ENCODE peak calls at places on chromosomes 6 and 20, in eight cellular contexts. One of them, this sample, is unnamed.

GRCh38 chr6:24951831-24952299 is 16.1 kb upstream of the RIPOR2 start:
- DNase-seq in stromal cell of bone marrow: no peak
- DNase-seq in HFF-Myc: no peak
- DNase-seq in CD4-positive, alpha-beta memory T cell: peak
- DNase-seq in CD8-positive, alpha-beta T cell: peak
- DNase-seq in hepatic stellate cell: no peak
- DNase-seq in MCF 10A: no peak
- DNase-seq in stimulated activated CD8-positive, alpha-beta memory T cell treated with anti-CD3 and anti-CD28 coated beads, Interleukin-2, amount 100 ng/mL, for 1 hour: no peak
- DNase-seq in this sample: no peak

GRCh38 chr6:143634486-143634885 is 43.3 kb upstream of the PHACTR2 start:
- DNase-seq in stromal cell of bone marrow: no peak
- DNase-seq in HFF-Myc: no peak
- DNase-seq in CD4-positive, alpha-beta memory T cell: no peak
- DNase-seq in CD8-positive, alpha-beta T cell: no peak
- DNase-seq in hepatic stellate cell: no peak
- DNase-seq in MCF 10A: peak
- DNase-seq in stimulated activated CD8-positive, alpha-beta memory T cell treated with anti-CD3 and anti-CD28 coated beads, Interleukin-2, amount 100 ng/mL, for 1 hour: no peak
- DNase-seq in this sample: no peak

GRCh38 chr20:13261460-13262301 is 40.6 kb downstream of the ISM1 start:
- DNase-seq in stromal cell of bone marrow: no peak
- DNase-seq in HFF-Myc: no peak
- DNase-seq in CD4-positive, alpha-beta memory T cell: peak
- DNase-seq in CD8-positive, alpha-beta T cell: peak
- DNase-seq in hepatic stellate cell: peak
- DNase-seq in MCF 10A: peak
- DNase-seq in stimulated activated CD8-positive, alpha-beta memory T cell treated with anti-CD3 and anti-CD28 coated beads, Interleukin-2, amount 100 ng/mL, for 1 hour: peak
- DNase-seq in this sample: no peak

GRCh38 chr6:166498228-166498627 is 88.2 kb downstream of the RAMACL start:
- DNase-seq in stromal cell of bone marrow: no peak
- DNase-seq in HFF-Myc: no peak
- DNase-seq in CD4-positive, alpha-beta memory T cell: no peak
- DNase-seq in CD8-positive, alpha-beta T cell: no peak
- DNase-seq in hepatic stellate cell: no peak
- DNase-seq in MCF 10A: no peak
- DNase-seq in stimulated activated CD8-positive, alpha-beta memory T cell treated with anti-CD3 and anti-CD28 coated beads, Interleukin-2, amount 100 ng/mL, for 1 hour: no peak
- DNase-seq in this sample: no peak

GRCh38 chr6:80234411-80234810 is 127.9 kb downstream of the BCKDHB start:
- DNase-seq in stromal cell of bone marrow: no peak
- DNase-seq in HFF-Myc: no peak
- DNase-seq in CD4-positive, alpha-beta memory T cell: no peak
- DNase-seq in CD8-positive, alpha-beta T cell: no peak
- DNase-seq in hepatic stellate cell: no peak
- DNase-seq in MCF 10A: no peak
- DNase-seq in stimulated activated CD8-positive, alpha-beta memory T cell treated with anti-CD3 and anti-CD28 coated beads, Interleukin-2, amount 100 ng/mL, for 1 hour: no peak
- DNase-seq in this sample: no peak

GRCh38 chr20:19757487-19757972 is 528 bp upstream of the RIN2 start:
- DNase-seq in stromal cell of bone marrow: peak
- DNase-seq in HFF-Myc: no peak
- DNase-seq in CD4-positive, alpha-beta memory T cell: no peak
- DNase-seq in CD8-positive, alpha-beta T cell: no peak
- DNase-seq in hepatic stellate cell: peak
- DNase-seq in MCF 10A: peak
- DNase-seq in stimulated activated CD8-positive, alpha-beta memory T cell treated with anti-CD3 and anti-CD28 coated beads, Interleukin-2, amount 100 ng/mL, for 1 hour: no peak
- DNase-seq in this sample: no peak

GRCh38 chr20:14997791-14998190 is 660.4 kb upstream of the FLRT3 start:
- DNase-seq in stromal cell of bone marrow: peak
- DNase-seq in HFF-Myc: peak
- DNase-seq in CD4-positive, alpha-beta memory T cell: no peak
- DNase-seq in CD8-positive, alpha-beta T cell: no peak
- DNase-seq in hepatic stellate cell: no peak
- DNase-seq in MCF 10A: peak
- DNase-seq in stimulated activated CD8-positive, alpha-beta memory T cell treated with anti-CD3 and anti-CD28 coated beads, Interleukin-2, amount 100 ng/mL, for 1 hour: no peak
- DNase-seq in this sample: no peak

GRCh38 chr6:72418495-72418894 is 203.4 kb upstream of the KCNQ5 start:
- DNase-seq in stromal cell of bone marrow: peak
- DNase-seq in HFF-Myc: peak
- DNase-seq in CD4-positive, alpha-beta memory T cell: no peak
- DNase-seq in CD8-positive, alpha-beta T cell: no peak
- DNase-seq in hepatic stellate cell: no peak
- DNase-seq in MCF 10A: no peak
- DNase-seq in stimulated activated CD8-positive, alpha-beta memory T cell treated with anti-CD3 and anti-CD28 coated beads, Interleukin-2, amount 100 ng/mL, for 1 hour: no peak
- DNase-seq in this sample: no peak

GRCh38 chr6:24775520-24776058 is 852 bp downstream of the GMNN start:
- DNase-seq in stromal cell of bone marrow: no peak
- DNase-seq in HFF-Myc: no peak
- DNase-seq in CD4-positive, alpha-beta memory T cell: no peak
- DNase-seq in CD8-positive, alpha-beta T cell: no peak
- DNase-seq in hepatic stellate cell: peak
- DNase-seq in MCF 10A: peak
- DNase-seq in stimulated activated CD8-positive, alpha-beta memory T cell treated with anti-CD3 and anti-CD28 coated beads, Interleukin-2, amount 100 ng/mL, for 1 hour: no peak
- DNase-seq in this sample: no peak

GRCh38 chr6:169230923-169231789 is 22.5 kb downstream of the THBS2 start:
- DNase-seq in stromal cell of bone marrow: no peak
- DNase-seq in HFF-Myc: no peak
- DNase-seq in CD4-positive, alpha-beta memory T cell: no peak
- DNase-seq in CD8-positive, alpha-beta T cell: no peak
- DNase-seq in hepatic stellate cell: no peak
- DNase-seq in MCF 10A: no peak
- DNase-seq in stimulated activated CD8-positive, alpha-beta memory T cell treated with anti-CD3 and anti-CD28 coated beads, Interleukin-2, amount 100 ng/mL, for 1 hour: no peak
- DNase-seq in this sample: no peak

GRCh38 chr20:21665687-21666446 is 39.6 kb upstream of the PAX1 start:
- DNase-seq in stromal cell of bone marrow: no peak
- DNase-seq in HFF-Myc: no peak
- DNase-seq in CD4-positive, alpha-beta memory T cell: no peak
- DNase-seq in CD8-positive, alpha-beta T cell: no peak
- DNase-seq in hepatic stellate cell: no peak
- DNase-seq in MCF 10A: peak
- DNase-seq in stimulated activated CD8-positive, alpha-beta memory T cell treated with anti-CD3 and anti-CD28 coated beads, Interleukin-2, amount 100 ng/mL, for 1 hour: no peak
- DNase-seq in this sample: no peak

GRCh38 chr20:44271915-44272663 is 25.0 kb downstream of the GDAP1L1 start:
- DNase-seq in stromal cell of bone marrow: no peak
- DNase-seq in HFF-Myc: no peak
- DNase-seq in CD4-positive, alpha-beta memory T cell: peak
- DNase-seq in CD8-positive, alpha-beta T cell: no peak
- DNase-seq in hepatic stellate cell: no peak
- DNase-seq in MCF 10A: no peak
- DNase-seq in stimulated activated CD8-positive, alpha-beta memory T cell treated with anti-CD3 and anti-CD28 coated beads, Interleukin-2, amount 100 ng/mL, for 1 hour: no peak
- DNase-seq in this sample: no peak

GRCh38 chr6:6317386-6317785 is 3.1 kb downstream of the F13A1 start:
- DNase-seq in stromal cell of bone marrow: no peak
- DNase-seq in HFF-Myc: no peak
- DNase-seq in CD4-positive, alpha-beta memory T cell: no peak
- DNase-seq in CD8-positive, alpha-beta T cell: no peak
- DNase-seq in hepatic stellate cell: no peak
- DNase-seq in MCF 10A: no peak
- DNase-seq in stimulated activated CD8-positive, alpha-beta memory T cell treated with anti-CD3 and anti-CD28 coated beads, Interleukin-2, amount 100 ng/mL, for 1 hour: no peak
- DNase-seq in this sample: no peak

GRCh38 chr6:166780284-166780683 is 153.2 kb upstream of the RPS6KA2 start:
- DNase-seq in stromal cell of bone marrow: no peak
- DNase-seq in HFF-Myc: no peak
- DNase-seq in CD4-positive, alpha-beta memory T cell: no peak
- DNase-seq in CD8-positive, alpha-beta T cell: no peak
- DNase-seq in hepatic stellate cell: no peak
- DNase-seq in MCF 10A: no peak
- DNase-seq in stimulated activated CD8-positive, alpha-beta memory T cell treated with anti-CD3 and anti-CD28 coated beads, Interleukin-2, amount 100 ng/mL, for 1 hour: no peak
- DNase-seq in this sample: no peak

GRCh38 chr20:50996901-50997830 is 25.7 kb downstream of the KCNG1 start:
- DNase-seq in stromal cell of bone marrow: no peak
- DNase-seq in HFF-Myc: no peak
- DNase-seq in CD4-positive, alpha-beta memory T cell: no peak
- DNase-seq in CD8-positive, alpha-beta T cell: no peak
- DNase-seq in hepatic stellate cell: peak
- DNase-seq in MCF 10A: peak
- DNase-seq in stimulated activated CD8-positive, alpha-beta memory T cell treated with anti-CD3 and anti-CD28 coated beads, Interleukin-2, amount 100 ng/mL, for 1 hour: no peak
- DNase-seq in this sample: no peak

GRCh38 chr6:132060591-132060990 is 109.4 kb upstream of the CCN2 start:
- DNase-seq in stromal cell of bone marrow: no peak
- DNase-seq in HFF-Myc: peak
- DNase-seq in CD4-positive, alpha-beta memory T cell: no peak
- DNase-seq in CD8-positive, alpha-beta T cell: no peak
- DNase-seq in hepatic stellate cell: peak
- DNase-seq in MCF 10A: peak
- DNase-seq in stimulated activated CD8-positive, alpha-beta memory T cell treated with anti-CD3 and anti-CD28 coated beads, Interleukin-2, amount 100 ng/mL, for 1 hour: no peak
- DNase-seq in this sample: no peak

GRCh38 chr20:46027245-46027853 is 1.7 kb upstream of the SLC12A5 start:
- DNase-seq in stromal cell of bone marrow: peak
- DNase-seq in HFF-Myc: peak
- DNase-seq in CD4-positive, alpha-beta memory T cell: peak
- DNase-seq in CD8-positive, alpha-beta T cell: no peak
- DNase-seq in hepatic stellate cell: peak
- DNase-seq in MCF 10A: peak
- DNase-seq in stimulated activated CD8-positive, alpha-beta memory T cell treated with anti-CD3 and anti-CD28 coated beads, Interleukin-2, amount 100 ng/mL, for 1 hour: no peak
- DNase-seq in this sample: no peak

GRCh38 chr6:148599967-148600426 is 146.8 kb upstream of the UST start:
- DNase-seq in stromal cell of bone marrow: no peak
- DNase-seq in HFF-Myc: no peak
- DNase-seq in CD4-positive, alpha-beta memory T cell: no peak
- DNase-seq in CD8-positive, alpha-beta T cell: no peak
- DNase-seq in hepatic stellate cell: no peak
- DNase-seq in MCF 10A: no peak
- DNase-seq in stimulated activated CD8-positive, alpha-beta memory T cell treated with anti-CD3 and anti-CD28 coated beads, Interleukin-2, amount 100 ng/mL, for 1 hour: no peak
- DNase-seq in this sample: no peak

GRCh38 chr20:63189846-63190559 is 25.9 kb downstream of the YTHDF1 start:
- DNase-seq in stromal cell of bone marrow: no peak
- DNase-seq in HFF-Myc: no peak
- DNase-seq in CD4-positive, alpha-beta memory T cell: no peak
- DNase-seq in CD8-positive, alpha-beta T cell: no peak
- DNase-seq in hepatic stellate cell: no peak
- DNase-seq in MCF 10A: no peak
- DNase-seq in stimulated activated CD8-positive, alpha-beta memory T cell treated with anti-CD3 and anti-CD28 coated beads, Interleukin-2, amount 100 ng/mL, for 1 hour: no peak
- DNase-seq in this sample: no peak

GRCh38 chr6:157563611-157564284 is 182.8 kb downstream of the ZDHHC14 start:
- DNase-seq in stromal cell of bone marrow: no peak
- DNase-seq in HFF-Myc: no peak
- DNase-seq in CD4-positive, alpha-beta memory T cell: no peak
- DNase-seq in CD8-positive, alpha-beta T cell: peak
- DNase-seq in hepatic stellate cell: no peak
- DNase-seq in MCF 10A: no peak
- DNase-seq in stimulated activated CD8-positive, alpha-beta memory T cell treated with anti-CD3 and anti-CD28 coated beads, Interleukin-2, amount 100 ng/mL, for 1 hour: no peak
- DNase-seq in this sample: no peak